ENCODE peak calls at places on chromosomes 11 and 22, in four cellular contexts. One of them, this sample, is unnamed.

GRCh38 chr22:45538284-45538683 is 35.6 kb downstream of the FBLN1 start:
- DNase-seq in T47D: no peak
- DNase-seq in naive thymus-derived CD4-positive, alpha-beta T cell: no peak
- DNase-seq in activated T-cell treated with anti-CD3 and anti-CD28 coated beads, Interleukin-2, amount 50 U/mL, for 1 hour: no peak
- DNase-seq in this sample: no peak

GRCh38 chr11:10898763-10899541 is 41.1 kb upstream of the ZBED5 start:
- DNase-seq in activated T-cell treated with anti-CD3 and anti-CD28 coated beads, Interleukin-2, amount 50 U/mL, for 1 hour: no peak
- DNase-seq in T47D: no peak
- DNase-seq in naive thymus-derived CD4-positive, alpha-beta T cell: no peak
- DNase-seq in this sample: no peak

GRCh38 chr11:117930208-117930570 is 987 bp upstream of the TMPRSS13 start:
- DNase-seq in T47D: no peak
- DNase-seq in activated T-cell treated with anti-CD3 and anti-CD28 coated beads, Interleukin-2, amount 50 U/mL, for 1 hour: no peak
- DNase-seq in naive thymus-derived CD4-positive, alpha-beta T cell: no peak
- DNase-seq in this sample: no peak

GRCh38 chr11:26783997-26784396 is 62.1 kb upstream of the SLC5A12 start:
- DNase-seq in activated T-cell treated with anti-CD3 and anti-CD28 coated beads, Interleukin-2, amount 50 U/mL, for 1 hour: no peak
- DNase-seq in naive thymus-derived CD4-positive, alpha-beta T cell: no peak
- DNase-seq in T47D: no peak
- DNase-seq in this sample: no peak

GRCh38 chr22:50146440-50147228 is 23.9 kb upstream of the PANX2 start:
- DNase-seq in naive thymus-derived CD4-positive, alpha-beta T cell: no peak
- DNase-seq in T47D: peak; percentile 66
- DNase-seq in activated T-cell treated with anti-CD3 and anti-CD28 coated beads, Interleukin-2, amount 50 U/mL, for 1 hour: no peak
- DNase-seq in this sample: no peak

GRCh38 chr11:44241851-44242250 is 68.1 kb downstream of the ALX4 start:
- DNase-seq in naive thymus-derived CD4-positive, alpha-beta T cell: no peak
- DNase-seq in T47D: no peak
- DNase-seq in activated T-cell treated with anti-CD3 and anti-CD28 coated beads, Interleukin-2, amount 50 U/mL, for 1 hour: no peak
- DNase-seq in this sample: no peak

GRCh38 chr11:110305169-110306018 is 9.0 kb upstream of the RDX start:
- DNase-seq in naive thymus-derived CD4-positive, alpha-beta T cell: no peak
- DNase-seq in activated T-cell treated with anti-CD3 and anti-CD28 coated beads, Interleukin-2, amount 50 U/mL, for 1 hour: no peak
- DNase-seq in T47D: no peak
- DNase-seq in this sample: no peak

GRCh38 chr11:61897387-61898246 is 6.3 kb upstream of the FADS3 start:
- DNase-seq in T47D: peak; percentile 87
- DNase-seq in activated T-cell treated with anti-CD3 and anti-CD28 coated beads, Interleukin-2, amount 50 U/mL, for 1 hour: peak; percentile 83
- DNase-seq in naive thymus-derived CD4-positive, alpha-beta T cell: peak; percentile 53
- DNase-seq in this sample: peak; percentile 82

GRCh38 chr22:20141186-20142077 is 9.4 kb downstream of the CCDC188 start:
- DNase-seq in naive thymus-derived CD4-positive, alpha-beta T cell: no peak
- DNase-seq in T47D: no peak
- DNase-seq in activated T-cell treated with anti-CD3 and anti-CD28 coated beads, Interleukin-2, amount 50 U/mL, for 1 hour: no peak
- DNase-seq in this sample: no peak

GRCh38 chr11:134584001-134584561 is 172.0 kb upstream of the B3GAT1 start:
- DNase-seq in activated T-cell treated with anti-CD3 and anti-CD28 coated beads, Interleukin-2, amount 50 U/mL, for 1 hour: no peak
- DNase-seq in naive thymus-derived CD4-positive, alpha-beta T cell: no peak
- DNase-seq in T47D: no peak
- DNase-seq in this sample: no peak

GRCh38 chr11:132312616-132313210 is 942.3 kb downstream of the NTM start:
- DNase-seq in T47D: no peak
- DNase-seq in activated T-cell treated with anti-CD3 and anti-CD28 coated beads, Interleukin-2, amount 50 U/mL, for 1 hour: no peak
- DNase-seq in naive thymus-derived CD4-positive, alpha-beta T cell: no peak
- DNase-seq in this sample: no peak

GRCh38 chr22:50310209-50310722 is 2.8 kb upstream of the PLXNB2 start:
- DNase-seq in naive thymus-derived CD4-positive, alpha-beta T cell: no peak
- DNase-seq in T47D: no peak
- DNase-seq in activated T-cell treated with anti-CD3 and anti-CD28 coated beads, Interleukin-2, amount 50 U/mL, for 1 hour: no peak
- DNase-seq in this sample: no peak

GRCh38 chr11:66848671-66849500 is 5.6 kb downstream of the RCE1 start:
- DNase-seq in activated T-cell treated with anti-CD3 and anti-CD28 coated beads, Interleukin-2, amount 50 U/mL, for 1 hour: peak; percentile 17
- DNase-seq in T47D: peak; percentile 1
- DNase-seq in naive thymus-derived CD4-positive, alpha-beta T cell: no peak
- DNase-seq in this sample: no peak

GRCh38 chr22:21451545-21452520 is 15.4 kb upstream of the TMEM191C start:
- DNase-seq in naive thymus-derived CD4-positive, alpha-beta T cell: no peak
- DNase-seq in T47D: no peak
- DNase-seq in activated T-cell treated with anti-CD3 and anti-CD28 coated beads, Interleukin-2, amount 50 U/mL, for 1 hour: no peak
- DNase-seq in this sample: no peak

GRCh38 chr11:12239396-12240298 is 129.3 kb downstream of the MICAL2 start:
- DNase-seq in naive thymus-derived CD4-positive, alpha-beta T cell: no peak
- DNase-seq in activated T-cell treated with anti-CD3 and anti-CD28 coated beads, Interleukin-2, amount 50 U/mL, for 1 hour: no peak
- DNase-seq in T47D: no peak
- DNase-seq in this sample: no peak

GRCh38 chr11:10158461-10158860 is 135.6 kb downstream of the SBF2 start:
- DNase-seq in naive thymus-derived CD4-positive, alpha-beta T cell: no peak
- DNase-seq in activated T-cell treated with anti-CD3 and anti-CD28 coated beads, Interleukin-2, amount 50 U/mL, for 1 hour: no peak
- DNase-seq in T47D: no peak
- DNase-seq in this sample: no peak

GRCh38 chr22:44665115-44665514 is 36.9 kb upstream of the PRR5 start:
- DNase-seq in naive thymus-derived CD4-positive, alpha-beta T cell: no peak
- DNase-seq in T47D: no peak
- DNase-seq in activated T-cell treated with anti-CD3 and anti-CD28 coated beads, Interleukin-2, amount 50 U/mL, for 1 hour: no peak
- DNase-seq in this sample: no peak